ENCODE peak calls at places on chromosomes 11 and 22, in four cellular contexts. Y is heart left ventricle, Q is lower leg skin, X is mesenchymal stem cell. V is an unnamed sample.

GRCh38 chr11:120108785-120109168 is 29.1 kb downstream of the TRIM29 start:
- DNase-seq in Y (no peak), X (no peak), Q (no peak), V (no peak)

GRCh38 chr11:6979365-6979764 is 40.8 kb downstream of the ZNF214 start:
- DNase-seq in X (peak), Q (no peak), Y (no peak), V (no peak)

GRCh38 chr11:64888761-64889511 is 10.5 kb upstream of the EHD1 start:
- DNase-seq in Y (no peak), Q (no peak), X (no peak), V (no peak)

GRCh38 chr22:40238425-40239344 is 61.0 kb downstream of the TNRC6B start:
- DNase-seq in Q (no peak), Y (no peak), X (peak), V (peak)

GRCh38 chr11:125903753-125904659 is at the start of gene DDX25:
- DNase-seq in Q (no peak), X (no peak), Y (no peak), V (no peak)

GRCh38 chr11:78200061-78200460 is 11.3 kb downstream of the USP35 start:
- DNase-seq in X (no peak), Y (no peak), Q (no peak), V (no peak)

GRCh38 chr11:77441409-77441808 is 32.5 kb downstream of the PAK1 start:
- DNase-seq in Y (no peak), Q (no peak), X (no peak), V (no peak)

GRCh38 chr11:112623057-112623456 is 338.2 kb upstream of the NCAM1 start:
- DNase-seq in Q (no peak), X (no peak), Y (no peak), V (no peak)

GRCh38 chr22:30027169-30027568 is 53.1 kb upstream of the HORMAD2 start:
- DNase-seq in Q (no peak), Y (no peak), X (no peak), V (no peak)

DNA sequence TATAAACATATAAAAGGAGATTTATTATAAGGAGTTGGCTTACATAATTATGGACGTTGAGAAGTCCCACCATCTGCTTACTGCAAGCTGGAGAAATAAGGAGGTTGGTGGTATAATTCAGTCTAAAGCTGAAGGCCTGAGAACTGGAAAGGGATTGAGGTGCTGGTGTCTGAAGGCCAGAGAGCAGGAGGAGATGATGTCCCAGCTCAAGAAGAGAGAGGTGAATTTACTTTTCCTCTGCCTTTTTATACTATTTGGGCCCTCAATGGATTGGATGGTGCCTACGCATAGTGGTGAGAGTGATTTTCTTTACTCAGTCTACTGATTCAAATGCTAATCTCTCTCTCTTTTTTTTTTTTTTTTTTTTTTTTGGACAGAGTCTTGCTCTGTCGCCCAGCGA is 1.3 kb upstream of the ZNF202 start:
- DNase-seq in X (no peak), Q (no peak), Y (no peak), V (no peak)
- H3K4me3 ChIP-seq in X (peak), Q (no peak), Y (peak), V (no peak)

GRCh38 chr11:5809122-5809519 is 397 bp downstream of the OR52N2 start:
- DNase-seq in Q (no peak), Y (no peak), X (peak), V (no peak)

GRCh38 chr11:5807580-5807979 is 1.1 kb upstream of the OR52N2 start:
- DNase-seq in X (no peak), Q (no peak), Y (no peak), V (no peak)

GRCh38 chr11:5809905-5810792 is 1.4 kb downstream of the OR52N2 start:
- DNase-seq in Y (no peak), Q (no peak), X (no peak), V (no peak)

GRCh38 chr11:5803982-5804381 is 4.7 kb upstream of the OR52N2 start:
- DNase-seq in X (no peak), Q (no peak), Y (no peak), V (no peak)

DNA sequence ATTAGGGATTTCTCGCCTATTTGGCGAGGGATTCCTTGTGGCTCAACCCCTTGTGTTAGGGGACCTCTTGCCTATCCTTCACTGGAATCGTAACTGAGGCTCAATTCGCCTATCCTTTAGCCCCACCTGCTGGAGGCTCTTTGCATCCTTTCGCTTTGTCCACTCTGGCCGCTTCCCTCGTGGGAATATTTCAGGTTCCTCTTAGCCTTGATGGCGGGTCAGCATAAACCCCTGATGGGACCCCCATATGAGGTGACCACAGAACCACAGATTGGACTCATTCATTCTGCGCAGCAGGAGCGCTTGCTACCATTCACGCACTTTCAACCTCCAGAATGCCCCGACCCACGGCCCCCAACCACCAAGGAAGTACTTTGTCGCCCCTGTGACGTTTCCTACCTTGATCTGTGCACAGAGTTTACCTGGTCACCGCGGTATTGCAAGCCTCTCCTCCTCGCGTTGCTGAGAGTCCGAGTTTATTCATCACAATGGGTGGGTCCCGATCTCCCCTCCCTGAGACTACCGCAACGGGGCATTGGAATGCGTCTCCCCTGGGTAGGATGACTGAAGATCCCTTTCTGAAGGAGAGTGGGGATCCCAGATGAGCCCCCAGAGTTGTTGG is at the start of gene OR52N2:
- DNase-seq in Y (peak), X (peak), Q (peak), V (peak)
- H3K4me3 ChIP-seq in Y (peak), X (peak), Q (peak), V (peak)

GRCh38 chr22:46579751-46580449 is 40.3 kb upstream of the GRAMD4 start:
- DNase-seq in Y (no peak), Q (no peak), X (no peak), V (no peak)

GRCh38 chr22:46582281-46582811 is 37.8 kb upstream of the GRAMD4 start:
- DNase-seq in X (no peak), Y (peak), Q (no peak), V (no peak)

GRCh38 chr22:46583571-46583970 is 36.6 kb upstream of the GRAMD4 start:
- DNase-seq in Y (peak), Q (no peak), X (no peak), V (no peak)

GRCh38 chr22:46580940-46581579 is 39.1 kb upstream of the GRAMD4 start:
- DNase-seq in X (no peak), Q (no peak), Y (peak), V (no peak)

GRCh38 chr22:46581580-46582244 is 38.5 kb upstream of the GRAMD4 start:
- DNase-seq in Y (peak), X (no peak), Q (no peak), V (no peak)
- H3K4me3 ChIP-seq in Y (no peak), X (no peak), Q (no peak), V (no peak)

GRCh38 chr11:67731583-67731982 is 57.2 kb upstream of the ALDH3B2 start:
- DNase-seq in Y (no peak), Q (no peak), X (no peak), V (no peak)

GRCh38 chr11:67732045-67732787 is 57.8 kb upstream of the ALDH3B2 start:
- DNase-seq in Y (no peak), X (no peak), Q (no peak), V (no peak)
- H3K4me3 ChIP-seq in Y (peak), X (no peak), Q (no peak), V (no peak)

DNA sequence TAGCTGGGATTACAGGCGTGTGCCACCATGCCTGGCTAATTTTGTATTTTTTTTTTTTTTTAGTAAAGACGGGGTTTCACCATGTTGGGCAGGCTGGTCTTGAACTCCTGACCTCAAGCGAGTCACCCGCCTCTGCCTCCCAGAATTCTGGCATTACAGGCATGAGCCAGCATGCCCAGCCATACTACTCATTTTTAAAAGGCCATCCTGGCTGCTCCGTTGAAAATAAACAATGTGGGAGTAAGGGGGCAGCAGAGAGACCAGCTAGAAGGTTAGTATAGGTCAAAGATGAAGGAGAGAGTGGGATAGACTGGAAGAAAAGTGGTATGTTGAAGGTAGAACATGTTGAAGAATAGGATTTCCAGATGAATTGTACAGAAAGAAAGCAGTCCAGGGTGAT is 17.6 kb upstream of the LIN7C start:
- DNase-seq in X (peak), Y (no peak), Q (no peak), V (no peak)
- H3K4me3 ChIP-seq in X (no peak), Y (no peak), Q (no peak), V (no peak)

GRCh38 chr11:74683279-74683871 is 47.9 kb downstream of the CHRDL2 start:
- DNase-seq in Q (no peak), X (no peak), Y (peak), V (peak)
- H3K4me3 ChIP-seq in Q (peak), X (peak), Y (peak), V (peak)

DNA sequence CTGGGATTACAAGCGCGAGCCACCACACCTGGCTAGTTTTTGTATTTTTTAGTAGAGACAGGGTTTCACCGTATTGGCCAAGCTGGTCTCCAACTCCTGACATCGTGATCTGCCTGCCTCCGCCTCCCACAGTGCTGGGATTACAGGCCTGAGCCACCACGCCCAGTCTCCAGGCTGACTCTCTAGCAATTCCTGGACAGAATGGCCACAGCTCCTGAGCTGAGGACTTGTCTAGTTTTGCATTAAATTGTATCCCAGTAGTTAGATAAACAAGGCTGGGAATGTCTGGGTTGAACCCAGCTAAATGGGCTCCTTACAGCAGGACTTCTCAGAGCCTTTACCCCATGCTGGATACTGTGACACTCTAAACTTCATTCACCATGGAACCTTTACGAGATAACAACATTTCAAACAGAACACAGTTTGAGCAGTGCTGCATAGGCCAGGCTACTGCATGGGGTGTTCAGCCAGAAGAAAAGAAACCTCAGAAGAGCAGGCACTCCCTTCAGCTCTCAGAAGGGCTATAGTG is 13.9 kb upstream of the MOGAT2 start:
- DNase-seq in X (no peak), Q (no peak), Y (no peak), V (no peak)
- H3K4me3 ChIP-seq in X (no peak), Q (no peak), Y (no peak), V (no peak)

DNA sequence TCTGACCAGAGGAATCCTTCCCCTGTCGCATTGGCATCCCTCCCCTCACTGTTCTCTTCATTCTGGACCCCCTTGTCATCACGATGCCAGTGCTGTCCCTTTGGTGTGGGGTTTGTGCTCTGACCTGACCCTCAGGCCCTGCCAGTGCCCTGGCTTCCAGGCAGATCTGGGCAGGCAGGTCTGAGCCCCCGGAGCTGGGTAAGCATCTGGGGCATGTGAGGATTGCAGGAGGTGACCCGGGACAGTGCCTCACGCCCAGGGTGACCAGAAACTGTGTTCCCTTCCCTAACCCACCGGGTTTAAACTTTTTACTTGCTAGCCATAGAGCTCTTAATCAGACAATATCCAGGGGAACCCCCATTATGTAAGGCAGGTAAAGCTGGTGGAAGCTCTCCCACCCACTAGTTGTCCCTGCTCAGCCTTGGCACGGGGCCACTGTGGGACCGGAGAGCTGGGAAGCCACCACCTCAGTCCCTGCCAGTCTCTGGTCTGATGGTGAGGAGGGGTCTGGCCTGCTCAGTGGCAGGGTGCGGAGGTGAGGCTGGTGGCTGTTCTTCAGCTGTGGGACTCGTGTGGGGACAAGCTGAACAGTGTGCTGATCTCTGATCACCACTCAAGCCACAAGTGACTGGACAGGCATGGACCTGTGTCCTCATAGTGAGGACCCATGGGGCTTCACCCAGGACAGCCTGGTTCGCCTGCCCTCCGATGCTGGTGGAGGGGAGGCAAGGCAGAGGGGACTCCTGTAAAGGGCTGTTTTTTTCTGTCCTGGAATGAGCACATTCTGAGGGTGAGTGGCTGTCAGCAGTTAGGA is 38.0 kb downstream of the BCR start:
- DNase-seq in Q (no peak), Y (no peak), X (no peak), V (no peak)
- H3K4me3 ChIP-seq in Q (no peak), Y (peak), X (no peak), V (no peak)

DNA sequence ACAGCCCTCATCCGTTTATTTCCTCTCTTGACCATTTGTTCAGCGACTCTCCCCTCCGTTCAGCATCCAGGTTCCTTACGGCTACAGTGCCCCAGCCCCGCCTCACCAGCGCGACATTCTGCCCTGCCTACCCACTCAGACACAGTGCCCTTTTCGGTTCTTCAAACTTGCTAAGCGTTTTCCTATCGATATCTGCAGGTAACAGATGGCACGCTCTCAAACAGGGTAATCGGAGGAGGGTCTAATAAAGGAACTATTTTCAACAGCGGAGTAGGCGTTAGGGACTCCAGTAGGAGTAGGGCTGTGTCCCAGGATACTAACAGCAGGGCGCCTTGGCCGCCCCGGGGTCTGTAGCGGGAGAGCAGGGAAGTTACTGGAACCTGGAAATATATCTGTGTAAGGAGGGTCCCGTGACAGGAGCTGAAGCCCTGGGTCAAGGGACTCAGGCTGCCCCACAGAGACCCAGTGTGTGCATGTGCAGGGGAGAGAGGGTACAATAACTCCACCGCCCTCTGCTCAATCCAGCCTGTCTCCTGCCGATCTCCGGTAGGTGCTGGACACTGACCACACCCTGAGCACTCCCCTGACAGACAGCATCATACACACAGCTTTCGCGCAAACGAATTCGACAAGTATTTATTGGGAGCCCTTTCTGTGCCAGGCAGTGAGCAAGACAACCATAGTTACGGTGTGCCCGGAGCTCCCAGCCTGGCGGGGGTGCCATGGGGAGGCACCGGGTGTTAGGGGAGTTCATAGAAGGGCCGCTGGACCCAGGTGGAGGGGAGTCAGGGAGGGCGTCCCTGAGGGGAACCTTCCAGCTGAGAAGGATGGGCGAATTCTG is 2.1 kb downstream of the KLHL35 start:
- DNase-seq in Y (peak), Q (no peak), X (no peak), V (no peak)
- H3K4me3 ChIP-seq in Y (peak), Q (no peak), X (peak), V (peak)